ENCODE peak calls at places on chromosomes 3 and 15, in five cellular contexts. D, P, U, H and M are unnamed samples. For H3K4me1, the result is how much of the 10 kb centered on the place peaks cover.

GRCh38 chr3:152197451-152197850 is 71.3 kb upstream of the MBNL1 start:
- DNase-seq in D (no peak), P (no peak), U (no peak), H (no peak), M (no peak)

GRCh38 chr3:129535075-129535474 is 6.6 kb downstream of the RHO start:
- DNase-seq in D (no peak), P (no peak), U (no peak), H (no peak), M (no peak)

GRCh38 chr3:72769758-72770540 is 78.3 kb downstream of the SHQ1 start:
- DNase-seq in D (no peak), P (no peak), U (no peak), H (no peak), M (no peak)

GRCh38 chr15:65888998-65889397 is 19.7 kb downstream of the RAB11A start:
- DNase-seq in D (no peak), P (no peak), U (no peak), H (no peak), M (no peak)

GRCh38 chr3:128493221-128494151 is 485 bp upstream of the GATA2 start:
- DNase-seq in D (peak), P (no peak), U (peak), H (no peak), M (no peak)

GRCh38 chr3:155325263-155325835 is 31.9 kb upstream of the STRIT1 start:
- DNase-seq in D (no peak), P (no peak), U (no peak), H (peak), M (no peak)

GRCh38 chr15:90873998-90874605 is 5.7 kb downstream of the FURIN start:
- DNase-seq in D (no peak), P (no peak), U (peak), H (peak), M (peak)

GRCh38 chr3:143672396-143673165 is 175.7 kb downstream of the SLC9A9 start:
- DNase-seq in D (no peak), P (no peak), U (no peak), H (no peak), M (no peak)

GRCh38 chr3:73623996-73624362 is 762 bp downstream of the PDZRN3 start:
- DNase-seq in D (peak), P (no peak), U (no peak), H (no peak), M (no peak)

GRCh38 chr3:169323580-169324453 is 339.7 kb downstream of the MECOM start:
- DNase-seq in D (peak), P (no peak), U (no peak), H (no peak), M (no peak)

GRCh38 chr3:36679384-36680200 is 84.8 kb downstream of the DCLK3 start:
- DNase-seq in D (no peak), P (no peak), U (no peak), H (peak), M (no peak)

GRCh38 chr3:127141921-127142730 is 50.8 kb upstream of the PRR23E start:
- DNase-seq in D (no peak), P (no peak), U (peak), H (peak), M (peak)

GRCh38 chr15:47505712-47506542 is 211.4 kb upstream of the SEMA6D start:
- DNase-seq in D (no peak), P (peak), U (no peak), H (no peak), M (no peak)

GRCh38 chr3:190458040-190458439 is 8.3 kb upstream of the TMEM207 start:
- DNase-seq in D (no peak), P (no peak), U (no peak), H (peak), M (no peak)

GRCh38 chr3:143134446-143134845 is 14.9 kb downstream of the CHST2 start:
- DNase-seq in D (no peak), P (no peak), U (no peak), H (peak), M (no peak)

GRCh38 chr15:34993413-34993812 is 5.3 kb upstream of the ZNF770 start:
- DNase-seq in D (no peak), P (no peak), U (no peak), H (peak), M (no peak)

GRCh38 chr3:132980102-132980501 is 58.1 kb upstream of the TMEM108 start:
- DNase-seq in D (no peak), P (no peak), U (no peak), H (no peak), M (no peak)

GRCh38 chr3:41117398-41117870 is 81.9 kb upstream of the CTNNB1 start:
- DNase-seq in D (peak), P (peak), U (peak), H (peak), M (peak)

GRCh38 chr3:108546249-108546648 is 35.9 kb upstream of the MYH15 start:
- DNase-seq in D (no peak), P (no peak), U (no peak), H (no peak), M (no peak)

GRCh38 chr3:191412764-191413163 is 48.2 kb upstream of the PYDC2 start:
- DNase-seq in D (no peak), P (no peak), U (no peak), H (peak), M (no peak)

GRCh38 chr3:5464684-5465083 is 277.2 kb downstream of the EDEM1 start:
- DNase-seq in D (no peak), P (no peak), U (no peak), H (no peak), M (no peak)

GRCh38 chr15:43487271-43487895 is 5.6 kb downstream of the TP53BP1 start:
- DNase-seq in D (no peak), P (no peak), U (no peak), H (no peak), M (no peak)

GRCh38 chr15:79952329-79952728 is 18.7 kb downstream of the BCL2A1 start:
- DNase-seq in D (no peak), P (no peak), U (no peak), H (no peak), M (no peak)

GRCh38 chr3:12287727-12288465 is 974 bp upstream of the PPARG start:
- DNase-seq in D (peak), P (no peak), U (peak), H (peak), M (no peak)

GRCh38 chr3:24145981-24146822 is 201.1 kb downstream of the NR1D2 start:
- DNase-seq in D (no peak), P (no peak), U (no peak), H (peak), M (no peak)

GRCh38 chr3:153980252-153980590 is 141.0 kb upstream of the ARHGEF26 start:
- DNase-seq in D (peak), P (no peak), U (no peak), H (peak), M (no peak)

GRCh38 chr15:45224596-45225217 is 27.3 kb upstream of the SLC28A2 start:
- DNase-seq in D (no peak), P (no peak), U (no peak), H (no peak), M (no peak)

GRCh38 chr3:127456471-127457093 is 134.0 kb downstream of the TPRA1 start:
- DNase-seq in D (peak), P (no peak), U (peak), H (peak), M (no peak)

GRCh38 chr3:129822679-129823078 is 70.8 kb downstream of the TMCC1 start:
- DNase-seq in D (no peak), P (no peak), U (no peak), H (no peak), M (no peak)

GRCh38 chr15:68989876-68990754 is 24.4 kb upstream of the NOX5 start:
- DNase-seq in D (no peak), P (no peak), U (no peak), H (no peak), M (no peak)

GRCh38 chr15:39792954-39793353 is 10.3 kb upstream of the FSIP1 start:
- DNase-seq in D (no peak), P (no peak), U (no peak), H (no peak), M (no peak)

GRCh38 chr3:6709178-6709577 is 151.7 kb upstream of the GRM7 start:
- DNase-seq in D (no peak), P (no peak), U (no peak), H (no peak), M (no peak)

GRCh38 chr15:41811432-41812195 is 16.3 kb upstream of the JMJD7 start:
- DNase-seq in D (peak), P (peak), U (peak), H (peak), M (peak)

GRCh38 chr15:75154461-75155062 is 47.1 kb upstream of the C15orf39 start:
- DNase-seq in D (no peak), P (no peak), U (no peak), H (no peak), M (no peak)

GRCh38 chr3:129622933-129623332 is 16.5 kb upstream of the PLXND1 start:
- DNase-seq in D (peak), P (no peak), U (no peak), H (no peak), M (no peak)

DNA sequence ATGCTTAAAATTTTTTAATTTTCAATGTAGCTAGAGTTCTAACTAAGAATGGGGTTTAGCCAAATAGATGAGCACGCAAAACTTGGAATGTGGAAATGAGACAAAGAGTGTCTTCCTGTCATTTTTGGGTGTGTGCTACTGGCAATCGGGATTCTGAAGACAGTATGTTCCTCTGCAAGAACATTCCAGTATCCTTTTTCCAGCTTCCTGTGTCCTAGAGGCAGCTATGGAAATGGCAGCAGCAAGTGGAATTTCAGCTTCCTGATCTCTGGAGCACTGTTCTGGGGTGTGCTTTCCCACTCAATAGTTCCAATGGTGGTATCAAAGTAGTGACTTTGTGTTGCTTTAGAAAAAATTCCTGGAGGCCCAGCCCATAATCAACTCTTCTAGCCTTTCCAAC is 642.9 kb upstream of the KCNMB2 start:
- DNase-seq in D (no peak), P (no peak), U (no peak), H (peak), M (no peak)
- TF ChIP-seq CTCF in D (no peak), P (no peak), U (no peak), H (no peak), M (no peak)

DNA sequence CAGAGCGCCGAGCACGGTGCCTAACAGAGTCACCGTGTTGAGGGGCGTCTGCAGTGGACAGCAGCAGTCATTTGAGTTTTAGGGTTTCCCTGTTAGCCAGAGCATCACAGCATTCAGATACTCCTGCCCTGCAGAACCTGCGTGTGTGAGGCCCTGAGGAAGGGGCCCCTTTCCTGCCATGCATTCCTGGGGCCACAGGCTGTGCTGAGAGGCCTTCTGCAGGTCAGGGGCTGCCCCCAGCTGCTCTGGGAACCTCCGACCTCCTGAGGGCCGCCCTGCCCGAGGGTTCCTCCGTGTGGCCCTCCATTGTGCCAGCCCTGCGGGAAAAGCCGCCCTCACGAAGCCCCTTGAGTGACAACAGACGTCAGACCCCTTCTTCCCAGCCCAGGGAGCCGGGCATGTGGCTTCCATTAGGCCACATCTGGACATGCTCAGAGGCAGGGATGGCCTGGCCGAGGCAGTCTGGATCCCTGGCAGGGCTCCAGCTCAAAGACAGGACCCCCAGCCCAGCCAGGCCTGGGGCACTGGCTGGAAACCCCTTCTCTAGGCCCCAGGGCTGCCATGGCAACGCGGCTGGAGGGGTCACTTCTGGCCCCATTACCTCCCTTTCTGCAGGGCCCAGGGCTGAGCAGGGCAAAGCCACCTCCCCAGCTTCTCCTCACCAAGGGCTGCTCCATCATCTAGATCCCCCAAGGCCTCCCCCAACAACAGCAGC is 25.3 kb downstream of the FBLN2 start:
- DNase-seq in D (no peak), P (no peak), U (no peak), H (no peak), M (no peak)
- H3K4me1 ChIP-seq in D (under half), P (under half), U (under half), H (under half), M (under half)

GRCh38 chr15:67776600-67776999 is 48.7 kb upstream of the SKOR1 start:
- DNase-seq in D (no peak), P (no peak), U (no peak), H (peak), M (no peak)

GRCh38 chr15:67777071-67777470 is 48.2 kb upstream of the SKOR1 start:
- DNase-seq in D (no peak), P (no peak), U (no peak), H (no peak), M (no peak)

GRCh38 chr15:67775998-67776397 is 49.3 kb upstream of the SKOR1 start:
- DNase-seq in D (no peak), P (no peak), U (no peak), H (no peak), M (no peak)

GRCh38 chr15:67774626-67775025 is 50.7 kb upstream of the SKOR1 start:
- DNase-seq in D (no peak), P (no peak), U (no peak), H (no peak), M (no peak)

GRCh38 chr15:67775265-67775664 is 50.0 kb upstream of the SKOR1 start:
- DNase-seq in D (no peak), P (no peak), U (no peak), H (no peak), M (no peak)
- TF ChIP-seq CTCF in D (no peak), P (no peak), U (no peak), H (no peak), M (no peak)

DNA sequence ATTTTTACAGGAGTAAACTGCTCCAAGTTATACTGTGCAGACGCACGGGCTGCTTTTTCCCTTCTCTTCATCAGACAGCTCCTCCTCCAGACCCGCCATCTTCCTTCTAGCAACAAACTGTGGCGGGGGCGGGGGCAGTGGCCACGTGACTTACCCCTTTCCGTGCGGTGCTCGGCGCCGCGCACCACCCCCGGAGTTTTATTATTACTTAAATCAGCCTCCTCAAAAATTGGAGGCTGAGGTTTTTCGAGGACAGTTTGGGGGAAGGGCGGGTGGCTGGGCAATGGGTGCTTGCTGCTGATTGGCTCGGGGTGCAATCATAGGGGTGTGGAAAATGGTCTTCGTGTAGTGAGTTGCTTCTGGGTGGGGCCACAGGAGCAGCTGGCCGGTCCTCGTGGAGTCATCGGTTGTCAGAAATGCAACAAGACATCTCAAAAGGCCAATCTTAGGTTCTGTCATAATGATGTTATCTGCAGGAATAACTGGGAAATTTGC is 77.1 kb upstream of the MFGE8 start:
- DNase-seq in D (no peak), P (no peak), U (no peak), H (no peak), M (no peak)
- H3K4me1 ChIP-seq in D (under half), P (under half), U (under half), H (under half), M (under half)

GRCh38 chr3:48596676-48597407 is 1.7 kb upstream of the COL7A1 start:
- DNase-seq in D (no peak), P (no peak), U (no peak), H (no peak), M (no peak)
- TF ChIP-seq CTCF in D (no peak), P (no peak), U (no peak), H (no peak), M (no peak)

DNA sequence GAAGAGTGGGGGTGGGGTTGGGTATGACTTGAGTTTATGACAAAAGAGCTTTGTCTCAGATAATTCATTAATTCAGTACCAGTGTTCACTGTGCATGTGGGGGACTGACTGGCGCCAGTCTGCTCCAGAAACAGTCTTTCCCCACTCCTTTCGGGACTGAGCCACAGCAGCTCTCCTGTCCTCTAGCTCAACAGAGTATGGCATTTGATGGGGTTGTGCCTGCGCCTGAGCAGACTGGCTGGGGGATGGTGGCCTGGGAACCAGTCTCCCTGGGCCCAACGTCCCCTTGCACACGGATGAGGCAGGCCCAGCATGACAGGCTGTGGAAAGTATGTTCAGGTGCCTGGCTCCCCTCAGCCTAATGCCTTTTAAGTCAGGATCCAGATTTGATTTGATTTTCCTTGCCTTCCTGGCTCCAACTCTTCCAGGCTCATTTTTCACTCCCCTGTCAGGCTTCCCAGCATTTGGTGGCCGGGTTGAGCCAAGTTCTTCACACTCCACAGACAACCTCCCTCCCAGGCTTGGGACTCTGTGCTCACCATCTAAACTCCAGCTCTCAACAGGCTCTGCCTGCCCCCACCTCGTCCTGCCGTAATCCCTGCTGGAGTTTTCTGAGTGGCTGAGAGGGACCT is 105.0 kb downstream of the MYLK start:
- DNase-seq in D (no peak), P (no peak), U (no peak), H (no peak), M (no peak)
- H3K4me1 ChIP-seq in D (under half), P (under half), U (under half), H (under half), M (under half)

DNA sequence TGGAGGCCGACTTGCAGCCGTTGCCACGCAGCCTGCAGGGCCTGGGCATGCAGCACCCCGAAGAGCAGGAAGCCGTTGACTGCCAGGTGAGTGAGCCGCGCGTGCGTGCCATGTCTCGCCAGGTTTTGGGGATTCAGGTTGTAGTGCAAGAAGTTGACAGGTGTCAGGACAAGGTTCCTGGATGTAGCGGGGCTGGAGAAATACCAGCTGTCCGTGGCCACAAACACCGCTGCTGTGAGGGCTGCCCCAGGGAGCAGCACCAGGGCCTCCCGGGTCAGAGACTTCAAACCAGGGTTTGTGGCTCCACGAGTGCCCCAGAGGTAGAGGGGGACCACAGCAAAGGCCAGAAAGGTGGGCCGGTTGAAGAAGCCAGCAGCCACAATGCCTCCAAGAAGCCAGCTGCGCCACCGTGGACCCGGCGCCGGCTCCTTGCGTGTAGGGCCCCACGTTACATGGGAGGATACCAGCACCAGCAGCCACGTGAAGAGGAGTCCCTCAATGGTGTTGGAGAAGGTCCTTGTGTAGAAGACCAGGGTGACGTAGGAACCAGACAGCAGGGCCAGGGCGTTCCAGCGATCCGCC is 5.6 kb upstream of the NCBP2 start:
- DNase-seq in D (no peak), P (no peak), U (no peak), H (no peak), M (no peak)
- TF ChIP-seq CTCF in D (no peak), P (no peak), U (no peak), H (no peak), M (no peak)

DNA sequence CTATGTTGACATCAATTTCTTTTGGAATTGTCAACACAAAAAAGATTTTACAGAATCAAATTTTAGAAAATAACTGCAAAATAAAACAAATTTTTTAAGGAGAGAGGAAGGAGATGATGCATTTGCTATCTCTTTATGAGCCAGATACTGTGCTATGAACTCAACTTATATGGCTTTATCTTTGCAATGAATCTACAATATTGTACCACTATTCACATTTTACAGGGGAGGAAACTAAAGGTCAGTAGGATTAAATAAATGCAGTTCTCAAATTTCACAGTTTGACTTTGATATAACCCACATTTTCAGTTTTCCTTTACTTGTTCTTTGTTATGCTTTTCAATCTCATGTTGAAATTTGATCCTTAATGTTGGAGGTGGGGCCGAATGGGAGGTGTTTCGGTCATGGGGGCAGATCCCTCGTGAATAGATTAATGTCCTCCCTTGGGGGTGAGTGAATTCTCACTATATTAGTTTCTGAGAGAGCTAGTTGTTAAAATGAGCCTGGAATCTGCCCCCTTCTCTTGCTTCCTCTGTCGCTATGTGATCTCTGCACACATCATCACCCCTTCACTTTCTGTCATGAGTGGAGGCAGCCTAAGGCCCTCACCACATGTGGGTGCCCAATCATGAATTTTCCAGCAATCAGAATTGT is 44.6 kb downstream of the CD200 start:
- DNase-seq in D (no peak), P (no peak), U (no peak), H (no peak), M (no peak)
- H3K4me1 ChIP-seq in D (under half), P (under half), U (under half), H (under half), M (under half)

GRCh38 chr15:52163321-52164190 is 27.6 kb downstream of the GNB5 start:
- DNase-seq in D (no peak), P (no peak), U (no peak), H (no peak), M (no peak)
- TF ChIP-seq CTCF in D (peak), P (no peak), U (no peak), H (peak), M (no peak)